ENCODE peak calls at places on chromosomes 13 and 19, in six cellular contexts. U is GM12878, X is K562, O is SK-N-SH, S is HepG2, J is H1. Q is an unnamed sample.

GRCh38 chr19:3981736-3982681 is 3.3 kb downstream of the EEF2 start:
- DNase-seq in U (no peak), X (no peak), O (peak; percentile 17), S (no peak), J (no peak), Q (no peak)

GRCh38 chr13:86840250-86841191 is 830.6 kb upstream of the SLITRK5 start:
- DNase-seq in U (no peak), X (no peak), O (no peak), S (no peak), J (no peak), Q (no peak)

GRCh38 chr13:27977476-27978300 is 8.6 kb upstream of the CDX2 start:
- DNase-seq in U (no peak), X (no peak), O (no peak), S (no peak), J (peak; percentile 72), Q (no peak)

GRCh38 chr19:3243851-3244700 is 19.6 kb downstream of the CELF5 start:
- DNase-seq in U (no peak), X (peak; percentile 84), O (no peak), S (peak; percentile 55), J (peak; percentile 81), Q (peak; percentile 45)

GRCh38 chr19:18428173-18428836 is 9.1 kb downstream of the SSBP4 start:
- DNase-seq in U (no peak), X (no peak), O (no peak), S (no peak), J (no peak), Q (no peak)

GRCh38 chr19:51702103-51702753 is 9.1 kb downstream of the SPACA6 start:
- DNase-seq in U (no peak), X (peak; percentile 90), O (peak; percentile 54), S (no peak), J (peak; percentile 96), Q (no peak)

GRCh38 chr19:31220540-31220939 is 128.7 kb downstream of the TSHZ3 start:
- DNase-seq in U (no peak), X (peak; percentile 27), O (no peak), S (no peak), J (no peak), Q (peak; percentile 47)

GRCh38 chr13:51805313-51805712 is 1.4 kb upstream of the DHRS12 start:
- DNase-seq in U (no peak), X (no peak), O (no peak), S (no peak), J (no peak), Q (no peak)

GRCh38 chr13:86945596-86945995 is 725.6 kb upstream of the SLITRK5 start:
- DNase-seq in U (no peak), X (no peak), O (no peak), S (no peak), J (no peak), Q (no peak)

GRCh38 chr13:45200701-45201230 is at the start of gene KCTD4:
- DNase-seq in U (no peak), X (no peak), O (no peak), S (no peak), J (no peak), Q (peak; percentile 16)

DNA sequence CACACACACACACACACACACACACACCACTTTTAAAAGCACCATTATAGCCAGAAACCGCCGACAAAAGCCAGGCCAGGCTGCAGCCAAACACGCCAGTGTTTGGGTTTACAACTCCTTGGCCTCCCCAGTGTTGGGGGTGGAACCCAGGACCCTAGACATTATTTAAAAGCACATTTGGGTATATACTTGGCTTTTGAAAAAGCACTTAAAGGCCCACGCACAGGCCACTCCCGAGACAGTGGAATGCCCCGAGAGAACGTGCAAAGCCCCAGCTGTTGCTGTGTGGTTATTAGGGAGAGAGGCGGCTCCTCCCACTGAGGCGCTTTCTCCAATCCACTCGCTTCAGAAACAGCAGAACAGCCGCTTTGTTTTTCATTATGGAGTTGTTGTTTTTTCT is 38.2 kb downstream of the GGACT start:
- DNase-seq in U (no peak), X (no peak), O (no peak), S (no peak), J (peak; percentile 45), Q (no peak)
- TF ChIP-seq GABPA in U (no peak), X (no peak), O (no peak), S (no peak), J (no peak), Q (no peak)

GRCh38 chr19:33823341-33823740 is 26.7 kb downstream of the KCTD15 start:
- DNase-seq in U (no peak), X (no peak), O (no peak), S (no peak), J (peak; percentile 17), Q (no peak)

GRCh38 chr19:33819875-33820781 is 23.5 kb downstream of the KCTD15 start:
- DNase-seq in U (no peak), X (peak; percentile 76), O (peak; percentile 36), S (peak; percentile 53), J (peak; percentile 89), Q (peak; percentile 92)

GRCh38 chr19:33818426-33818825 is 21.8 kb downstream of the KCTD15 start:
- DNase-seq in U (no peak), X (no peak), O (peak; percentile 22), S (no peak), J (no peak), Q (no peak)

GRCh38 chr19:33819496-33819874 is 22.8 kb downstream of the KCTD15 start:
- DNase-seq in U (no peak), X (no peak), O (no peak), S (no peak), J (no peak), Q (no peak)

GRCh38 chr19:33821871-33822270 is 25.2 kb downstream of the KCTD15 start:
- DNase-seq in U (no peak), X (no peak), O (no peak), S (no peak), J (peak; percentile 16), Q (no peak)
- TF ChIP-seq GABPA in U (no peak), X (no peak), O (no peak), S (no peak), J (no peak), Q (no peak)

DNA sequence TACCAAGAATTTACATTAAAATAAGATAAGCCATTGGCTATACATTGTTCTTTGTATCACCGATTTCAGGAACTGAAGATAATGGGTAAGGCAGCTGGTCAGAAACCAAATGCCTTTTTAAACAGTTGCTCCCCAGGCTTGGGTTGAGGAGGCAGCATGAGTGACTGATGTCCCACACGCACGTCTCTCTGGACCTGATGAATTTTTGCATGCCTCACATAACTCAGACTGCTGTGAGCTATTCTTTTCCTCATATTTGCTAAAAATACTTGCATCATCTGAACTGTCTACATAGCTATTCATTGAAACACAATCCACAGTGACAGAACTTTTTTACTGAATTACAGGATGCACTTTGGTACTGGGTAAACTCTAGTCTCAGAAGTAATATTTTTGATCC is 123.6 kb upstream of the MAB21L1 start:
- DNase-seq in U (no peak), X (no peak), O (no peak), S (peak; percentile 15), J (no peak), Q (no peak)
- TF ChIP-seq GABPA in U (no peak), X (no peak), O (no peak), S (no peak), J (no peak), Q (no peak)

GRCh38 chr13:101915755-101916107 is 463.3 kb downstream of the ITGBL1 start:
- DNase-seq in U (no peak), X (no peak), O (no peak), S (no peak), J (no peak), Q (no peak)

GRCh38 chr13:101916758-101917474 is 464.4 kb downstream of the ITGBL1 start:
- DNase-seq in U (no peak), X (no peak), O (peak; percentile 72), S (no peak), J (no peak), Q (no peak)

GRCh38 chr13:101917475-101917810 is 465.0 kb downstream of the ITGBL1 start:
- DNase-seq in U (no peak), X (no peak), O (peak; percentile 54), S (no peak), J (peak; percentile 51), Q (no peak)

GRCh38 chr13:101915333-101915732 is 462.9 kb downstream of the ITGBL1 start:
- DNase-seq in U (no peak), X (no peak), O (peak; percentile 45), S (no peak), J (no peak), Q (no peak)

GRCh38 chr13:101916108-101916757 is 463.8 kb downstream of the ITGBL1 start:
- DNase-seq in U (no peak), X (peak; percentile 0), O (peak; percentile 87), S (no peak), J (peak; percentile 80), Q (no peak)
- TF ChIP-seq GABPA in U (no peak), X (no peak), O (no peak), S (no peak), J (peak; percentile 38), Q (no peak)

GRCh38 chr13:93966267-93966936 is 513.1 kb downstream of the DCT start:
- DNase-seq in U (no peak), X (no peak), O (no peak), S (peak; percentile 88), J (no peak), Q (no peak)
- TF ChIP-seq GABPA in U (no peak), X (no peak), O (no peak), S (no peak), J (no peak), Q (no peak)

GRCh38 chr19:13060233-13060963 is 42.3 kb downstream of the LYL1 start:
- DNase-seq in U (no peak), X (no peak), O (peak; percentile 75), S (peak; percentile 90), J (peak; percentile 56), Q (no peak)
- TF ChIP-seq GABPA in U (no peak), X (no peak), O (no peak), S (no peak), J (no peak), Q (no peak)

GRCh38 chr19:33755314-33756020 is 41.2 kb upstream of the KCTD15 start:
- DNase-seq in U (no peak), X (no peak), O (no peak), S (no peak), J (no peak), Q (no peak)
- TF ChIP-seq GABPA in U (no peak), X (no peak), O (no peak), S (no peak), J (no peak), Q (no peak)

GRCh38 chr19:15584541-15585115 is 30.4 kb upstream of the CYP4F8 start:
- DNase-seq in U (no peak), X (peak; percentile 82), O (peak; percentile 84), S (peak; percentile 74), J (peak; percentile 91), Q (peak; percentile 74)
- TF ChIP-seq GABPA in U (no peak), X (no peak), O (no peak), S (no peak), J (no peak), Q (no peak)